ENCODE peak calls at places on chromosomes 5 and 9, in nine cellular contexts. K is CD4-positive, alpha-beta T cell; H is fibroblast of lung; W is upper lobe of right lung; G is psoas muscle; J is spleen; Q is astrocyte; N is aorta; A is pancreas. Y is an unnamed sample. For H3K27me3, the result is how much of the 10 kb centered on the place peaks cover.

GRCh38 chr5:161400583-161400982 is 145.9 kb downstream of the GABRB2 start:
- DNase-seq in A (peak), K (no peak), H (no peak), J (no peak), Q (no peak), W (no peak), G (no peak), N (no peak), Y (no peak)

GRCh38 chr5:141835928-141836667 is 42.1 kb downstream of the PCDH1 start:
- DNase-seq in W (no peak), K (no peak), H (no peak), Q (peak), G (no peak), N (no peak), J (no peak), A (no peak), Y (peak)

GRCh38 chr9:127132921-127133647 is 10.6 kb upstream of the ANGPTL2 start:
- DNase-seq in K (no peak), A (no peak), W (peak), H (peak), Q (peak), G (peak), J (no peak), N (no peak), Y (peak)

GRCh38 chr9:136517012-136517743 is 28.7 kb downstream of the NOTCH1 start:
- DNase-seq in N (no peak), Q (no peak), K (no peak), J (no peak), A (no peak), W (no peak), H (no peak), G (no peak), Y (no peak)

GRCh38 chr9:77743381-77743780 is 95.3 kb upstream of the GNA14 start:
- DNase-seq in J (no peak), A (no peak), H (peak), Q (peak), G (no peak), N (no peak), W (no peak), K (no peak), Y (no peak)

GRCh38 chr5:14226992-14227391 is 83.8 kb downstream of the TRIO start:
- DNase-seq in Q (no peak), A (peak), N (no peak), H (no peak), K (no peak), G (no peak), J (no peak), W (no peak), Y (no peak)

GRCh38 chr9:133934512-133935221 is 57.5 kb downstream of the VAV2 start:
- DNase-seq in K (no peak), J (no peak), H (no peak), A (no peak), Q (peak), G (no peak), N (no peak), W (no peak), Y (peak)

GRCh38 chr9:83699615-83700014 is 8.1 kb downstream of the UBQLN1 start:
- DNase-seq in W (no peak), J (no peak), K (no peak), A (no peak), G (no peak), N (no peak), H (no peak), Q (no peak), Y (no peak)

GRCh38 chr9:104263942-104264341 is 169.8 kb downstream of the SMC2 start:
- DNase-seq in Q (no peak), N (no peak), W (no peak), K (no peak), J (no peak), A (no peak), H (no peak), G (no peak), Y (no peak)

GRCh38 chr5:87361031-87361443 is 51.7 kb downstream of the CCNH start:
- DNase-seq in K (no peak), G (no peak), N (no peak), H (peak), A (no peak), J (no peak), Q (peak), W (no peak), Y (no peak)

GRCh38 chr5:178249191-178249989 is 16.8 kb upstream of the PHYKPL start:
- DNase-seq in G (no peak), W (no peak), K (no peak), N (no peak), Q (peak), H (peak), A (no peak), J (peak), Y (no peak)

GRCh38 chr9:33988219-33988890 is 60.3 kb downstream of the UBAP2 start:
- DNase-seq in G (no peak), H (no peak), A (no peak), W (no peak), K (no peak), Q (peak), J (no peak), N (no peak), Y (no peak)

GRCh38 chr9:134738869-134739659 is 97.5 kb downstream of the COL5A1 start:
- DNase-seq in Q (no peak), N (peak), K (peak), W (peak), A (peak), H (peak), J (no peak), G (peak), Y (peak)

GRCh38 chr9:101716629-101717028 is 21.8 kb downstream of the GRIN3A start:
- DNase-seq in A (no peak), H (peak), N (no peak), W (no peak), K (no peak), Q (no peak), J (no peak), G (no peak), Y (no peak)

GRCh38 chr5:66828551-66829421 is 232.6 kb downstream of the MAST4 start:
- DNase-seq in W (no peak), N (peak), H (peak), G (peak), Q (peak), K (peak), A (peak), J (peak), Y (peak)

GRCh38 chr5:159965031-159965837 is 43.7 kb upstream of the TTC1 start:
- DNase-seq in W (peak), J (peak), G (peak), N (peak), Q (peak), K (no peak), A (peak), H (peak), Y (peak)

DNA sequence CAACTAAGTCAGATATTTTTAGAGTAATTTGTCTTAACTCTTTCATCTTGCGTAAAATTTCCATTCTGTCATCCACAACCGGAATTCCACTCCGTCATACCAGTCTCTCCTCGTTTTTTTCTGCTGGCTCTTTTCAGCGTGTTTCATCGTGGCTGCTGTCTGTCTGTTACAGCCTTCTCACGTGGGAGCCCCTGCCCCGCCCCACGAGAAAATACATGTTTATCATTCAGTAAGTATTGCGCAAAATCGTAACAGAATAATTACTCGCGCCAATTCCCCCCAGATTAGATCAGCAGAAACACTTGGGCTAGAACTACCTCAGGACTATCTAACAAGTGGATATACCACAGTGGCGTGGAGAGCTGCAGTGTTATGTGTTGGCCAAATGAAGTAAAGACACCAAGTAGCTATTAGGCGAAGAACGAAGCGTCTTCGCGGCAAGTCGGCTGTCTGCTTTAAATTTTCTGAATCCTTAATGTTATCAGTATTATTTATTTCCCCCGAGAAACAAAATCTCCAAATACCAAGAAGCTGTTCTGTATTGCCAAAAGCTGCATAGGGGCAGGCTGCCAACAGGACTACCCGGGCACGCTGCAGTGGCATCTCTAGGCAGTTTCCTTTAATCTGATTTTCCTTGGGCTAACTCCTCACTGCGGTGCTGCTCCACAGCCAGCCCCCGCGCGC is 566 bp upstream of the FOCAD start:
- DNase-seq in G (peak), H (peak), J (no peak), A (peak), W (no peak), N (peak), Q (peak), K (peak), Y (peak)
- H3K27ac ChIP-seq in G (peak), H (peak), J (peak), A (peak), W (peak), N (peak), Q (peak), K (peak), Y (peak)

GRCh38 chr9:97941323-97941722 is 3.4 kb upstream of the HEMGN start:
- DNase-seq in Q (no peak), H (no peak), N (no peak), W (no peak), K (no peak), A (no peak), G (no peak), J (no peak), Y (no peak)
- H3K27me3 ChIP-seq in Q (half or more), H (under half), N (under half), W (under half), K (under half), A (under half), G (under half), J (under half), Y (under half)

GRCh38 chr9:86585422-86586143 is 231.4 kb upstream of the TUT7 start:
- DNase-seq in W (no peak), K (no peak), A (no peak), N (no peak), G (no peak), J (no peak), H (peak), Q (no peak), Y (no peak)
- H3K27ac ChIP-seq in W (no peak), K (no peak), A (peak), N (no peak), G (peak), J (no peak), H (no peak), Q (no peak), Y (no peak)

GRCh38 chr5:45692481-45692880 is 3.7 kb downstream of the HCN1 start:
- DNase-seq in H (no peak), A (no peak), K (no peak), J (no peak), W (no peak), G (no peak), Q (no peak), N (no peak), Y (no peak)
- H3K27me3 ChIP-seq in H (under half), A (under half), K (under half), J (under half), W (under half), G (under half), Q (under half), N (under half), Y (under half)

GRCh38 chr5:3381206-3381825 is 214.3 kb upstream of the IRX1 start:
- DNase-seq in W (no peak), G (no peak), N (no peak), K (no peak), J (no peak), H (no peak), A (no peak), Q (no peak), Y (no peak)
- H3K27ac ChIP-seq in W (no peak), G (no peak), N (no peak), K (no peak), J (no peak), H (no peak), A (no peak), Q (no peak), Y (no peak)

GRCh38 chr5:157160001-157160400 is 6.1 kb downstream of the GARIN3 start:
- DNase-seq in K (no peak), H (no peak), N (no peak), G (no peak), A (no peak), Q (no peak), J (no peak), W (no peak), Y (no peak)

GRCh38 chr5:157155297-157155696 is 10.8 kb downstream of the GARIN3 start:
- DNase-seq in Q (no peak), W (no peak), K (no peak), H (no peak), N (no peak), A (no peak), G (no peak), J (no peak), Y (no peak)

GRCh38 chr5:157161996-157162395 is 4.1 kb downstream of the GARIN3 start:
- DNase-seq in J (no peak), G (no peak), A (no peak), H (no peak), N (no peak), K (no peak), W (no peak), Q (no peak), Y (no peak)

GRCh38 chr5:157159209-157159751 is 6.8 kb downstream of the GARIN3 start:
- DNase-seq in A (no peak), H (no peak), N (no peak), J (no peak), K (peak), Q (no peak), W (no peak), G (no peak), Y (no peak)

DNA sequence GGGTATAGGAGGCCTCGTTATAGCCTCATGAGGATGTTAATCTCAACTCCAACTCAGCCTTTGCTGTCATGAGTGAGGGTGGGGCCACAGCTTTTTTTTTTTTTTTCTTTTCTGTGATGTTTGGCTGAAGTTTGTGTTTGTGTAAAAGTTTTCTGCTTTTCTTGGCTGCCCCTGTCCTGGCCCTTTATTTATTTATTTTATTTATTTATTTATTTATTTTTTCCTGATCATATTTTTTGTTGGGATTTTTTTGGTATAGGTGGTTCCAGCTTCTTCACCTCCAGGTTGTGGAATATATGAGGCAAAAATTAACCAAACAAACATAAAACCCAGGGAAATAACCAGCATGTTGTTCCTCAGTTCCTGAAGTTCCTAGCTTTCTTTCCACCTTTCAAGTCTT is 8.6 kb downstream of the GARIN3 start:
- DNase-seq in J (no peak), W (no peak), A (no peak), Q (no peak), N (no peak), G (no peak), K (no peak), H (no peak), Y (no peak)
- H3K27me3 ChIP-seq in J (under half), W (under half), A (under half), Q (under half), N (under half), G (under half), K (under half), H (under half), Y (under half)

DNA sequence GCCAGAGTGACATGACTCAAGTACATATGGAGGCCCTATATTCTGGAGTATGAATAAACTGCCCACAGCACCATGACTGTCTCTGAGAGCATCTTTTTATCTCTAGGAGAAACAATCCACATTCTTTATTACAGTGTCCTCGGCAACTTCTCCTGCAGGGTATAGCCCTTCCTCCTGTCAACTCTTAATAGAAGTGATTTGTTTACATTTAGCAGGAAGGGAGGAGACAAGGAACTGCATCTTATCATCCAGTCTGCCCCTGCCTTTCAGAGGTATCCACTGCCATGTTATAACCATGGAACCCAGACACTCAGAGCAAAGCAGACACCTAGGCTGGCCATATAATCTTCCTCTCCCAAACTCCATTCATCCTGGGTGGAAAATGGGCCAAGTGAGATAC is 620.4 kb upstream of the KLF4 start:
- DNase-seq in N (no peak), Q (no peak), K (no peak), W (no peak), J (no peak), A (no peak), H (no peak), G (no peak), Y (no peak)
- H3K27ac ChIP-seq in N (no peak), Q (no peak), K (no peak), W (no peak), J (no peak), A (no peak), H (no peak), G (no peak), Y (no peak)

GRCh38 chr5:107673368-107674136 is 2.8 kb upstream of the EFNA5 start:
- DNase-seq in H (peak), K (peak), Q (peak), A (peak), J (peak), N (peak), G (peak), W (peak), Y (peak)
- H3K27me3 ChIP-seq in H (under half), K (half or more), Q (under half), A (under half), J (under half), N (under half), G (under half), W (under half), Y (under half)

DNA sequence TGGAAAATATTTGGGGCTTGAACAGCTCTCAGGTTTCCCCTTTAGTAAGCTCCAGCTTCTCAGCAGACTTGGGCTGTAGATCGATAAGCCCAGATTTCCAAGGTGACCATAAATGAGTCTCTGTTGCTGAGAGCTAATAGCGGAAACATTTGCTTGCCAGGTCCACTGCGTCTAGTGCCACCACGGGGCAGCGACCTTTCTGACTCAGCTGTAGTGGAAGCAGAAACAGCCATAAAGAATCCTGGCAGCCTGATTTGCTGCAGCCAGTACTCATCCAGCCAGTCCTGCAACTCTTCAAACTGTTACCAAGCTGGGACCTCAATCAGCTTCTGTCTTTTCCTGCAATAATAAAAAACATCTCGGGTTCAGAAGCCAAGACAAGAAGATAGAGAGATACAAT is 241.7 kb downstream of the DOCK8 start:
- DNase-seq in N (no peak), J (no peak), W (no peak), A (peak), H (no peak), Q (peak), G (peak), K (no peak), Y (no peak)
- H3K27ac ChIP-seq in N (no peak), J (no peak), W (no peak), A (peak), H (no peak), Q (no peak), G (no peak), K (no peak), Y (peak)